ENCODE peak calls at places on chromosomes 3 and 15, in ten cellular contexts. N, X, G, H, E, L, T, C, Z and S are unnamed samples.

GRCh38 chr3:171349392-171349791 is 110.8 kb downstream of the TNIK start:
- DNase-seq in C (no peak), X (no peak), H (no peak), N (no peak), T (no peak), G (no peak), L (no peak), E (no peak), Z (no peak), S (no peak)

GRCh38 chr15:69578792-69579587 is 126.4 kb downstream of the RPLP1 start:
- DNase-seq in L (peak), C (no peak), N (no peak), E (no peak), Z (no peak), H (no peak), T (no peak), X (no peak), G (no peak), S (no peak)

GRCh38 chr3:65595222-65595996 is 443.3 kb downstream of the MAGI1 start:
- DNase-seq in X (no peak), C (no peak), T (peak), H (no peak), Z (no peak), L (no peak), N (no peak), G (no peak), E (no peak), S (no peak)

GRCh38 chr3:99505646-99506269 is 132.6 kb upstream of the COL8A1 start:
- DNase-seq in H (no peak), E (no peak), L (no peak), C (no peak), X (peak), N (no peak), T (no peak), Z (no peak), G (peak), S (peak)

GRCh38 chr3:161343540-161343939 is 27.8 kb downstream of the SPTSSB start:
- DNase-seq in N (no peak), C (no peak), H (no peak), T (no peak), Z (no peak), E (no peak), L (no peak), X (no peak), G (no peak), S (no peak)

GRCh38 chr3:14461748-14462324 is 59.4 kb downstream of the SLC6A6 start:
- DNase-seq in C (peak), G (peak), N (no peak), H (no peak), L (peak), X (peak), Z (no peak), E (peak), T (peak), S (no peak)

GRCh38 chr3:188270423-188270972 is 116.5 kb downstream of the LPP start:
- DNase-seq in C (no peak), E (no peak), L (no peak), G (no peak), N (no peak), Z (no peak), X (peak), H (no peak), T (peak), S (no peak)

GRCh38 chr3:186236357-186237020 is 125.5 kb downstream of the DGKG start:
- DNase-seq in L (no peak), G (no peak), H (no peak), E (no peak), Z (no peak), T (no peak), X (no peak), N (no peak), C (no peak), S (no peak)

GRCh38 chr3:53796161-53796560 is 50.1 kb downstream of the CHDH start:
- DNase-seq in C (peak), L (peak), H (no peak), G (no peak), N (no peak), Z (no peak), T (peak), X (no peak), E (peak), S (no peak)

GRCh38 chr3:190534386-190534785 is 20.5 kb downstream of the IL1RAP start:
- DNase-seq in E (no peak), X (no peak), N (no peak), G (no peak), Z (no peak), T (no peak), L (no peak), C (no peak), H (no peak), S (no peak)

GRCh38 chr3:87461036-87461435 is 184.7 kb upstream of the POU1F1 start:
- DNase-seq in C (no peak), G (no peak), X (no peak), Z (no peak), N (no peak), H (no peak), L (no peak), E (no peak), T (no peak), S (no peak)

GRCh38 chr15:57607570-57608000 is 15.9 kb downstream of the MYZAP start:
- DNase-seq in C (no peak), T (no peak), X (no peak), E (no peak), N (no peak), H (no peak), L (peak), Z (no peak), G (no peak), S (no peak)

GRCh38 chr15:40941528-40942336 is 11.5 kb upstream of the CHAC1 start:
- DNase-seq in T (peak), E (peak), L (peak), H (no peak), X (peak), G (peak), C (peak), N (peak), Z (peak), S (peak)

GRCh38 chr15:86229306-86229705 is 149.6 kb downstream of the AGBL1 start:
- DNase-seq in C (no peak), X (no peak), Z (no peak), L (no peak), G (no peak), T (no peak), E (no peak), H (no peak), N (no peak), S (no peak)

GRCh38 chr3:99114565-99115291 is 213.2 kb upstream of the DCBLD2 start:
- DNase-seq in X (peak), Z (no peak), E (peak), H (peak), G (no peak), L (peak), C (no peak), N (no peak), T (no peak), S (no peak)

GRCh38 chr15:39453500-39454073 is 127.3 kb upstream of the THBS1 start:
- DNase-seq in X (no peak), G (no peak), N (no peak), E (no peak), Z (no peak), T (no peak), H (no peak), C (peak), L (no peak), S (no peak)

GRCh38 chr3:125165189-125165947 is 47.2 kb downstream of the SLC12A8 start:
- DNase-seq in G (no peak), Z (no peak), N (no peak), H (no peak), L (peak), T (peak), E (peak), X (no peak), C (no peak), S (no peak)

GRCh38 chr3:185322111-185322510 is 40.8 kb upstream of the MAP3K13 start:
- DNase-seq in T (no peak), Z (no peak), C (no peak), N (no peak), G (no peak), E (no peak), L (no peak), X (no peak), H (no peak), S (no peak)

GRCh38 chr3:58487140-58487886 is 4.6 kb upstream of the KCTD6 start:
- DNase-seq in C (no peak), E (peak), Z (no peak), X (peak), T (no peak), L (peak), N (no peak), H (no peak), G (no peak), S (no peak)

GRCh38 chr3:146517684-146518435 is 26.5 kb downstream of the PLSCR1 start:
- DNase-seq in E (no peak), C (peak), Z (no peak), L (no peak), H (no peak), T (no peak), N (no peak), X (no peak), G (no peak), S (no peak)

GRCh38 chr15:76198456-76199105 is 112.7 kb downstream of the ETFA start:
- DNase-seq in G (no peak), L (no peak), T (no peak), C (no peak), N (no peak), H (no peak), E (no peak), X (no peak), Z (no peak), S (peak)

GRCh38 chr15:99604865-99605264 is 39.1 kb downstream of the MEF2A start:
- DNase-seq in Z (no peak), C (no peak), X (no peak), L (no peak), H (no peak), G (no peak), T (no peak), E (no peak), N (no peak), S (no peak)

GRCh38 chr3:102481050-102481449 is 46.2 kb downstream of the ZPLD1 start:
- DNase-seq in G (no peak), X (no peak), H (no peak), N (no peak), T (no peak), Z (no peak), E (no peak), C (no peak), L (no peak), S (no peak)

GRCh38 chr15:59657635-59658125 is 365 bp upstream of the GTF2A2 start:
- DNase-seq in N (peak), H (no peak), Z (no peak), T (no peak), X (no peak), C (no peak), G (peak), L (peak), E (no peak), S (no peak)

GRCh38 chr3:44045476-44046275 is 196.0 kb upstream of the TOPAZ1 start:
- DNase-seq in L (peak), E (peak), N (no peak), T (no peak), Z (peak), G (peak), C (peak), H (no peak), X (no peak), S (no peak)

GRCh38 chr3:11154036-11154952 is at the start of gene HRH1:
- DNase-seq in G (peak), C (no peak), L (no peak), E (no peak), H (no peak), N (no peak), T (no peak), X (no peak), Z (no peak), S (no peak)

GRCh38 chr3:45524605-45525004 is 69.9 kb upstream of the LIMD1 start:
- DNase-seq in N (no peak), L (no peak), H (no peak), G (no peak), X (no peak), Z (no peak), C (no peak), T (no peak), E (no peak), S (no peak)

GRCh38 chr15:62250176-62250575 is 85.1 kb upstream of the C2CD4B start:
- DNase-seq in C (no peak), L (no peak), G (no peak), H (no peak), Z (no peak), N (no peak), T (no peak), E (no peak), X (no peak), S (no peak)

GRCh38 chr15:48748535-48748934 is 62.3 kb downstream of the CEP152 start:
- DNase-seq in Z (no peak), N (no peak), L (no peak), H (no peak), X (peak), T (no peak), C (no peak), E (no peak), G (no peak), S (no peak)

GRCh38 chr3:186653984-186654383 is 11.8 kb upstream of the HRG start:
- DNase-seq in H (peak), E (peak), T (no peak), C (no peak), Z (no peak), L (no peak), N (no peak), X (no peak), G (no peak), S (no peak)

GRCh38 chr15:80978685-80979084 is 10.9 kb downstream of the MESD start:
- DNase-seq in C (peak), G (no peak), E (no peak), H (no peak), Z (no peak), T (no peak), N (no peak), X (no peak), L (no peak), S (no peak)

GRCh38 chr3:135514064-135514455 is 451.5 kb upstream of the PPP2R3A start:
- DNase-seq in X (no peak), L (no peak), N (no peak), T (no peak), E (no peak), G (no peak), Z (no peak), C (no peak), H (no peak), S (no peak)

GRCh38 chr15:100495861-100496260 is 32.9 kb downstream of the CERS3 start:
- DNase-seq in X (no peak), G (no peak), N (no peak), H (no peak), C (no peak), E (no peak), Z (no peak), L (no peak), T (no peak), S (no peak)

GRCh38 chr3:196994056-196994455 is 25.4 kb upstream of the PIGZ start:
- DNase-seq in X (no peak), N (no peak), Z (peak), E (no peak), H (no peak), L (no peak), T (no peak), C (no peak), G (no peak), S (peak)

GRCh38 chr15:77838061-77838460 is 205.3 kb upstream of the LINGO1 start:
- DNase-seq in X (no peak), E (no peak), G (no peak), L (no peak), C (no peak), Z (no peak), H (no peak), T (no peak), N (no peak), S (peak)